ENCODE peak calls at places on chromosomes 3 and 15, in ten cellular contexts. G is HS-27A; U is LHCN-M2; H is GM19239; B is fibroblast of gingiva; A is germinal center; E is OCI-LY7; M is left lung; K is stimulated activated CD8-positive, alpha-beta memory T cell treated with anti-CD3 and anti-CD28 coated beads, Interleukin-2, amount 100 ng/mL, for 1 hour; C is T-helper 17 cell. R is an unnamed sample.

GRCh38 chr3:53045107-53045783 is 628 bp downstream of the SFMBT1 start:
- DNase-seq in B (peak; percentile 53), H (peak; percentile 92), U (peak; percentile 35), C (peak; percentile 61), K (peak; percentile 25), G (no peak), A (peak; percentile 86), M (peak; percentile 37), E (peak; percentile 76), R (peak; percentile 87)

GRCh38 chr3:130854208-130854864 is 39.5 kb upstream of the ATP2C1 start:
- DNase-seq in E (no peak), K (no peak), M (no peak), C (no peak), A (no peak), H (no peak), G (no peak), B (no peak), U (no peak), R (no peak)

GRCh38 chr3:107899996-107900651 is 190.7 kb downstream of the CD47 start:
- DNase-seq in H (no peak), C (no peak), G (no peak), M (no peak), U (peak; percentile 37), E (no peak), A (no peak), B (no peak), K (no peak), R (no peak)

GRCh38 chr3:126351771-126352475 is 5.3 kb downstream of the KLF15 start:
- DNase-seq in G (no peak), K (no peak), C (no peak), E (no peak), B (no peak), A (no peak), H (no peak), U (no peak), M (peak; percentile 26), R (no peak)

GRCh38 chr3:188780188-188781147 is 391.3 kb upstream of the TPRG1 start:
- DNase-seq in E (no peak), U (peak; percentile 56), B (peak; percentile 85), C (no peak), A (no peak), M (peak; percentile 46), K (no peak), G (no peak), H (no peak), R (no peak)

GRCh38 chr3:25900171-25900570 is 110.3 kb downstream of the OXSM start:
- DNase-seq in C (no peak), U (no peak), H (no peak), G (no peak), K (no peak), A (no peak), E (no peak), M (no peak), B (no peak), R (no peak)

GRCh38 chr15:69801132-69801531 is 296.6 kb downstream of the TLE3 start:
- DNase-seq in U (no peak), G (no peak), M (no peak), K (no peak), C (no peak), E (no peak), A (no peak), H (no peak), B (no peak), R (no peak)

GRCh38 chr3:27326211-27326948 is 42.8 kb downstream of the NEK10 start:
- DNase-seq in H (no peak), A (no peak), C (no peak), K (no peak), U (peak; percentile 97), B (peak; percentile 96), G (peak; percentile 81), E (no peak), M (no peak), R (no peak)

GRCh38 chr15:77659350-77660321 is 26.9 kb upstream of the LINGO1 start:
- DNase-seq in E (peak; percentile 71), H (peak; percentile 64), U (peak; percentile 18), M (peak; percentile 44), K (no peak), B (peak; percentile 17), C (no peak), A (peak; percentile 76), G (peak; percentile 26), R (peak; percentile 83)

GRCh38 chr3:908839-909238 is 184.0 kb upstream of the CNTN6 start:
- DNase-seq in B (no peak), C (no peak), A (no peak), G (no peak), H (no peak), M (no peak), E (no peak), U (no peak), K (no peak), R (no peak)

GRCh38 chr3:66472313-66473134 is 28.3 kb downstream of the LRIG1 start:
- DNase-seq in C (no peak), B (peak; percentile 45), M (no peak), G (peak; percentile 58), A (peak; percentile 58), U (peak; percentile 38), H (no peak), K (no peak), E (no peak), R (peak; percentile 65)

GRCh38 chr3:125165189-125165947 is 47.2 kb downstream of the SLC12A8 start:
- DNase-seq in A (peak; percentile 38), B (peak; percentile 43), M (peak; percentile 55), U (peak; percentile 56), G (no peak), K (no peak), H (no peak), C (no peak), E (peak; percentile 15), R (peak; percentile 58)

GRCh38 chr3:157868168-157868567 is 238.1 kb downstream of the SHOX2 start:
- DNase-seq in H (no peak), A (no peak), C (no peak), G (no peak), B (peak; percentile 93), U (peak; percentile 20), K (no peak), M (no peak), E (no peak), R (no peak)

GRCh38 chr3:8490079-8490552 is 11.5 kb upstream of the LMCD1 start:
- DNase-seq in K (no peak), B (peak; percentile 89), A (no peak), G (peak; percentile 97), C (no peak), M (no peak), E (no peak), U (peak; percentile 95), H (no peak), R (no peak)

GRCh38 chr3:194906970-194907629 is 221.4 kb downstream of the FAM43A start:
- DNase-seq in E (no peak), C (no peak), A (no peak), U (no peak), M (no peak), B (no peak), G (no peak), K (no peak), H (no peak), R (no peak)

GRCh38 chr3:85576091-85576690 is 617.4 kb downstream of the CADM2 start:
- DNase-seq in M (no peak), G (no peak), C (peak; percentile 7), H (peak; percentile 3), B (peak; percentile 42), E (peak; percentile 56), A (peak; percentile 8), U (peak; percentile 43), K (no peak), R (peak; percentile 31)

GRCh38 chr15:48866141-48866563 is 11.8 kb upstream of the EID1 start:
- DNase-seq in K (no peak), G (no peak), B (peak; percentile 36), H (no peak), E (no peak), C (no peak), A (no peak), M (no peak), U (peak; percentile 44), R (no peak)

GRCh38 chr3:117920240-117920923 is 1114.3 kb downstream of the IGSF11 start:
- DNase-seq in K (no peak), E (no peak), M (no peak), H (no peak), G (no peak), C (no peak), U (no peak), A (no peak), B (no peak), R (no peak)

GRCh38 chr3:152272771-152273242 is 4.1 kb downstream of the MBNL1 start:
- DNase-seq in H (no peak), G (peak; percentile 76), B (peak; percentile 94), U (peak; percentile 35), M (no peak), E (no peak), K (no peak), A (no peak), C (no peak), R (no peak)

GRCh38 chr15:79314186-79314585 is 3.3 kb downstream of the TMED3 start:
- DNase-seq in B (no peak), G (no peak), K (no peak), U (no peak), H (no peak), M (no peak), E (no peak), C (no peak), A (no peak), R (no peak)

GRCh38 chr15:60325905-60326304 is 71.9 kb downstream of the ANXA2 start:
- DNase-seq in K (no peak), C (no peak), E (no peak), B (no peak), M (no peak), A (no peak), U (no peak), G (no peak), H (no peak), R (no peak)

GRCh38 chr15:48190932-48191573 is 412 bp upstream of the CTXN2 start:
- DNase-seq in B (peak; percentile 23), K (no peak), C (peak; percentile 17), E (peak; percentile 25), A (peak; percentile 10), M (peak; percentile 62), H (no peak), U (peak; percentile 67), G (no peak), R (peak; percentile 47)

GRCh38 chr3:6805236-6805635 is 55.7 kb upstream of the GRM7 start:
- DNase-seq in E (no peak), C (no peak), M (no peak), G (no peak), H (no peak), A (no peak), U (no peak), B (no peak), K (no peak), R (no peak)

GRCh38 chr3:49378249-49378899 is 20.2 kb upstream of the GPX1 start:
- DNase-seq in H (no peak), C (no peak), M (peak; percentile 64), U (peak; percentile 87), E (no peak), B (peak; percentile 87), A (no peak), G (peak; percentile 75), K (no peak), R (no peak)

GRCh38 chr3:120795017-120795648 is 52.6 kb downstream of the GTF2E1 start:
- DNase-seq in M (peak; percentile 73), A (peak; percentile 54), C (peak; percentile 86), B (peak; percentile 61), G (no peak), U (peak; percentile 77), K (peak; percentile 66), H (peak; percentile 10), E (peak; percentile 79), R (peak; percentile 16)

GRCh38 chr3:28110884-28111283 is 130.5 kb upstream of the CMC1 start:
- DNase-seq in M (no peak), E (no peak), B (no peak), G (no peak), K (no peak), A (no peak), H (no peak), C (no peak), U (no peak), R (no peak)

R was measured in GM13976.